ENCODE peak calls at places on chromosomes 3 and 15, in five cellular contexts. Z is SK-N-SH, E is K562, U is GM12878, G is IMR-90. A is an unnamed sample.

GRCh38 chr15:33179874-33180273 is 14.6 kb downstream of the FMN1 start:
- DNase-seq in Z (no peak), E (no peak), U (no peak), G (no peak), A (no peak)

GRCh38 chr3:111730143-111730542 is 128.9 kb upstream of the PHLDB2 start:
- DNase-seq in Z (no peak), E (no peak), U (no peak), G (no peak), A (no peak)

GRCh38 chr3:172506094-172506493 is 17.1 kb downstream of the TNFSF10 start:
- DNase-seq in Z (no peak), E (no peak), U (no peak), G (no peak), A (no peak)

GRCh38 chr3:106025151-106025722 is 156.4 kb upstream of the CBLB start:
- DNase-seq in Z (peak), E (no peak), U (no peak), G (peak), A (no peak)

GRCh38 chr3:190854062-190854461 is 8.4 kb downstream of the GMNC start:
- DNase-seq in Z (no peak), E (no peak), U (no peak), G (no peak), A (no peak)

GRCh38 chr3:57158813-57159678 is 6.1 kb downstream of the IL17RD start:
- DNase-seq in Z (no peak), E (no peak), U (no peak), G (no peak), A (no peak)

GRCh38 chr15:69035205-69035917 is 20.9 kb downstream of the NOX5 start:
- DNase-seq in Z (no peak), E (peak), U (no peak), G (no peak), A (peak)

GRCh38 chr15:59436774-59437472 is 1.1 kb upstream of the FAM81A start:
- DNase-seq in Z (peak), E (no peak), U (no peak), G (no peak), A (no peak)

GRCh38 chr3:169110633-169111032 is 552.9 kb downstream of the MECOM start:
- DNase-seq in Z (no peak), E (no peak), U (no peak), G (no peak), A (no peak)

GRCh38 chr3:152374260-152374990 is 105.7 kb downstream of the MBNL1 start:
- DNase-seq in Z (no peak), E (no peak), U (no peak), G (no peak), A (peak)

GRCh38 chr3:194640829-194641228 is 7.6 kb upstream of the TMEM44 start:
- DNase-seq in Z (no peak), E (no peak), U (no peak), G (peak), A (no peak)
- TF ChIP-seq CTCF in Z (peak), E (peak), U (peak), G (peak), A (no peak)

GRCh38 chr3:187736418-187736871 is 8.8 kb downstream of the BCL6 start:
- DNase-seq in Z (no peak), E (no peak), U (no peak), G (peak), A (no peak)
- TF ChIP-seq RCOR1 in Z (no peak), E (no peak), U (no peak), G (no peak), A (no peak)

GRCh38 chr15:101689901-101690300 is 34.4 kb downstream of the TARS3 start:
- DNase-seq in Z (no peak), E (no peak), U (no peak), G (peak), A (no peak)

GRCh38 chr15:101697488-101697887 is 26.8 kb downstream of the TARS3 start:
- DNase-seq in Z (no peak), E (no peak), U (no peak), G (no peak), A (no peak)

GRCh38 chr15:101698314-101698713 is 26.0 kb downstream of the TARS3 start:
- DNase-seq in Z (no peak), E (no peak), U (no peak), G (peak), A (no peak)

GRCh38 chr15:101692799-101693198 is 31.5 kb downstream of the TARS3 start:
- DNase-seq in Z (no peak), E (no peak), U (no peak), G (no peak), A (no peak)

GRCh38 chr15:101694261-101694660 is 30.0 kb downstream of the TARS3 start:
- DNase-seq in Z (no peak), E (no peak), U (no peak), G (no peak), A (no peak)
- TF ChIP-seq CTCF in Z (no peak), E (peak), U (no peak), G (no peak), A (no peak)

GRCh38 chr3:133869601-133870000 is 26.1 kb downstream of the RAB6B start:
- DNase-seq in Z (no peak), E (no peak), U (no peak), G (no peak), A (no peak)
- TF ChIP-seq RCOR1 in Z (no peak), E (no peak), U (no peak), G (no peak), A (no peak)

DNA sequence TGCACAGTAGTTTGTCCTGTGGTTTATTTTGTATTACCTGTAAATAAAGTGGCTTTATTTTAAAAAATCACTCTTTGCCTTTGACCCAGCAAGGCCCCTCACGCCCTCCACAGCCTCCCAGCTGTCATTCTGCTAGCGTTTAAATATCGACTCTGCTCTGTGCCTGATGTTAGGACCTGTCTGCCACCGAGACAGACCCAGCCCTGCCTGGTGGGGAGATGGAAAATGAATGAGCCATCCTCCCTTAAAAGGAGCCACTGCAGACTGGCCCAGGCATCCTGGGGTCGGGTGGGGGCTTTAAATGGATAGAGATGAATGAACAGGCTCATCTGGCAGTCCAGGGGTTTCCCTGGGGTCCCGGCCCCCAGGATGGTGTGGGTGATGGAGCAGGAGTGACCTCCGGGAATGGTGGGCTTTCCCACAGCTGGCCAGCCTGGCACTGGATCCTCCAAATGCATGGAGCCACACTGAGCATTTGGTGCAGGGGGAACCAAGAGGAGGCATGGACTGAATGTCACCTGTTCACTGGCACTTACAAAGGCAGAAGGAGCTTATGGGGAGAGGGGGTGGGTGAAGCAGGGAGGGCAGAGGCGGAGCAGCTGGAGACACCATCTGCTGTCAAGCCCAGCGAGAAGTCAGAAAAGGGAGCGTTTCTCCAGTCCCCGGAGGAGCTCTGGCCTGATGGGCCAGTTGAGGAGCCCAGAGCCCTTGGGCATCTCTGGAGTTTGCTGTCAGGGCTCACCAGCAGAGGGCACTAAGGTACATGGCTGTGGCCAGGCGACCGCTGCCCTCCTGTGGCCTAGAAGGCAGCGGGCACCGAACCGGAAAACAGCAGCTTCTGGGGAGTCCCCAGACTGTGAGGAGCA is 11.9 kb downstream of the GRM2 start:
- DNase-seq in Z (peak), E (peak), U (peak), G (peak), A (peak)
- TF ChIP-seq CTCF in Z (peak), E (peak), U (peak), G (peak), A (peak)

GRCh38 chr3:87084868-87085267 is 93.9 kb upstream of the VGLL3 start:
- DNase-seq in Z (no peak), E (no peak), U (no peak), G (peak), A (no peak)
- TF ChIP-seq RCOR1 in Z (no peak), E (no peak), U (no peak), G (no peak), A (no peak)

GRCh38 chr15:26391556-26392229 is 381.2 kb downstream of the GABRB3 start:
- DNase-seq in Z (no peak), E (no peak), U (no peak), G (no peak), A (no peak)
- TF ChIP-seq CTCF in Z (no peak), E (no peak), U (no peak), G (no peak), A (no peak)

GRCh38 chr3:142975316-142975995 is 12.0 kb upstream of the PAQR9 start:
- DNase-seq in Z (no peak), E (peak), U (no peak), G (no peak), A (no peak)
- TF ChIP-seq RCOR1 in Z (no peak), E (no peak), U (no peak), G (no peak), A (no peak)

GRCh38 chr3:49327485-49327884 is 12.4 kb downstream of the USP4 start:
- DNase-seq in Z (no peak), E (no peak), U (no peak), G (no peak), A (peak)
- TF ChIP-seq CTCF in Z (peak), E (peak), U (peak), G (no peak), A (no peak)